ENCODE peak calls at places on chromosomes 7 and 10, in six cellular contexts. One of them, this sample, is unnamed. For H3K36me3, the result is how much of the 10 kb centered on the place peaks cover.

GRCh38 chr10:132828681-132829080 is 42.7 kb upstream of the NKX6-2 start:
- DNase-seq in mammary epithelial cell: no peak
- DNase-seq in upper lobe of left lung: no peak
- DNase-seq in PC-3: no peak
- DNase-seq in cardiac muscle cell: no peak
- DNase-seq in heart right ventricle: no peak
- DNase-seq in this sample: no peak

GRCh38 chr10:79434223-79434687 is 11.2 kb downstream of the ZCCHC24 start:
- DNase-seq in mammary epithelial cell: peak
- DNase-seq in upper lobe of left lung: no peak
- DNase-seq in PC-3: peak
- DNase-seq in cardiac muscle cell: peak
- DNase-seq in heart right ventricle: no peak
- DNase-seq in this sample: peak

GRCh38 chr10:112622786-112623185 is 175.8 kb downstream of the VTI1A start:
- DNase-seq in mammary epithelial cell: no peak
- DNase-seq in upper lobe of left lung: no peak
- DNase-seq in PC-3: no peak
- DNase-seq in cardiac muscle cell: peak
- DNase-seq in heart right ventricle: no peak
- DNase-seq in this sample: no peak

GRCh38 chr10:69338547-69339450 is 60.5 kb downstream of the HK1 start:
- DNase-seq in mammary epithelial cell: no peak
- DNase-seq in upper lobe of left lung: no peak
- DNase-seq in PC-3: no peak
- DNase-seq in cardiac muscle cell: no peak
- DNase-seq in heart right ventricle: no peak
- DNase-seq in this sample: no peak

GRCh38 chr7:157445246-157445955 is 108.6 kb downstream of the DNAJB6 start:
- DNase-seq in mammary epithelial cell: no peak
- DNase-seq in upper lobe of left lung: no peak
- DNase-seq in PC-3: no peak
- DNase-seq in cardiac muscle cell: no peak
- DNase-seq in heart right ventricle: no peak
- DNase-seq in this sample: peak

GRCh38 chr10:44245601-44245938 is 139.3 kb downstream of the CXCL12 start:
- DNase-seq in mammary epithelial cell: no peak
- DNase-seq in upper lobe of left lung: no peak
- DNase-seq in PC-3: no peak
- DNase-seq in cardiac muscle cell: peak
- DNase-seq in heart right ventricle: no peak
- DNase-seq in this sample: no peak

GRCh38 chr7:130268463-130269317 is 2.0 kb downstream of the CPA2 start:
- DNase-seq in mammary epithelial cell: no peak
- DNase-seq in upper lobe of left lung: no peak
- DNase-seq in PC-3: no peak
- DNase-seq in cardiac muscle cell: no peak
- DNase-seq in heart right ventricle: no peak
- DNase-seq in this sample: no peak

GRCh38 chr10:48336978-48337599 is 30.6 kb downstream of the MAPK8 start:
- DNase-seq in mammary epithelial cell: no peak
- DNase-seq in upper lobe of left lung: no peak
- DNase-seq in PC-3: no peak
- DNase-seq in cardiac muscle cell: no peak
- DNase-seq in heart right ventricle: no peak
- DNase-seq in this sample: no peak

GRCh38 chr7:18198868-18199267 is 171.2 kb upstream of the PRPS1L1 start:
- DNase-seq in mammary epithelial cell: no peak
- DNase-seq in upper lobe of left lung: no peak
- DNase-seq in PC-3: no peak
- DNase-seq in cardiac muscle cell: no peak
- DNase-seq in heart right ventricle: no peak
- DNase-seq in this sample: no peak

GRCh38 chr7:42237891-42238531 is 1.0 kb upstream of the GLI3 start:
- DNase-seq in mammary epithelial cell: no peak
- DNase-seq in upper lobe of left lung: no peak
- DNase-seq in PC-3: no peak
- DNase-seq in cardiac muscle cell: peak
- DNase-seq in heart right ventricle: peak
- DNase-seq in this sample: no peak

GRCh38 chr7:84847790-84848189 is 339.1 kb downstream of the SEMA3D start:
- DNase-seq in mammary epithelial cell: no peak
- DNase-seq in upper lobe of left lung: no peak
- DNase-seq in PC-3: no peak
- DNase-seq in cardiac muscle cell: peak
- DNase-seq in heart right ventricle: no peak
- DNase-seq in this sample: no peak

GRCh38 chr7:138282997-138283396 is 177.1 kb upstream of the TRIM24 start:
- DNase-seq in mammary epithelial cell: no peak
- DNase-seq in upper lobe of left lung: no peak
- DNase-seq in PC-3: no peak
- DNase-seq in cardiac muscle cell: peak
- DNase-seq in heart right ventricle: no peak
- DNase-seq in this sample: no peak

GRCh38 chr10:100969175-100970075 is at the start of gene SEMA4G:
- DNase-seq in mammary epithelial cell: no peak
- DNase-seq in upper lobe of left lung: peak
- DNase-seq in PC-3: peak
- DNase-seq in cardiac muscle cell: peak
- DNase-seq in heart right ventricle: peak
- DNase-seq in this sample: peak

GRCh38 chr7:19112290-19113000 is 5.0 kb downstream of the TWIST1 start:
- DNase-seq in mammary epithelial cell: no peak
- DNase-seq in upper lobe of left lung: peak
- DNase-seq in PC-3: no peak
- DNase-seq in cardiac muscle cell: peak
- DNase-seq in heart right ventricle: no peak
- DNase-seq in this sample: peak

GRCh38 chr7:55237156-55237721 is 127.9 kb upstream of the LANCL2 start:
- DNase-seq in mammary epithelial cell: no peak
- DNase-seq in upper lobe of left lung: no peak
- DNase-seq in PC-3: no peak
- DNase-seq in cardiac muscle cell: no peak
- DNase-seq in heart right ventricle: no peak
- DNase-seq in this sample: no peak

GRCh38 chr10:17365402-17365801 is 89.0 kb downstream of the ST8SIA6 start:
- DNase-seq in mammary epithelial cell: no peak
- DNase-seq in upper lobe of left lung: no peak
- DNase-seq in PC-3: no peak
- DNase-seq in cardiac muscle cell: no peak
- DNase-seq in heart right ventricle: no peak
- DNase-seq in this sample: no peak

GRCh38 chr7:98909487-98909886 is 31.2 kb downstream of the TRRAP start:
- DNase-seq in mammary epithelial cell: no peak
- DNase-seq in upper lobe of left lung: no peak
- DNase-seq in PC-3: no peak
- DNase-seq in cardiac muscle cell: no peak
- DNase-seq in heart right ventricle: no peak
- DNase-seq in this sample: no peak

GRCh38 chr10:34711500-34711899 is 103.6 kb downstream of the PARD3 start:
- DNase-seq in mammary epithelial cell: no peak
- DNase-seq in upper lobe of left lung: no peak
- DNase-seq in PC-3: no peak
- DNase-seq in cardiac muscle cell: peak
- DNase-seq in heart right ventricle: peak
- DNase-seq in this sample: no peak

GRCh38 chr10:22309180-22310000 is 6.8 kb upstream of the COMMD3 start:
- DNase-seq in mammary epithelial cell: no peak
- DNase-seq in upper lobe of left lung: no peak
- DNase-seq in PC-3: no peak
- DNase-seq in cardiac muscle cell: no peak
- DNase-seq in heart right ventricle: no peak
- DNase-seq in this sample: no peak

GRCh38 chr7:132373041-132373440 is 203.2 kb downstream of the PLXNA4 start:
- DNase-seq in mammary epithelial cell: no peak
- DNase-seq in upper lobe of left lung: no peak
- DNase-seq in PC-3: no peak
- DNase-seq in cardiac muscle cell: no peak
- DNase-seq in heart right ventricle: no peak
- DNase-seq in this sample: no peak

GRCh38 chr10:29725133-29725720 is 90.5 kb upstream of the SVIL start:
- DNase-seq in mammary epithelial cell: no peak
- DNase-seq in upper lobe of left lung: no peak
- DNase-seq in PC-3: no peak
- DNase-seq in cardiac muscle cell: peak
- DNase-seq in heart right ventricle: peak
- DNase-seq in this sample: no peak

GRCh38 chr7:12706900-12707536 is 19.6 kb downstream of the ARL4A start:
- DNase-seq in mammary epithelial cell: peak
- DNase-seq in upper lobe of left lung: no peak
- DNase-seq in PC-3: peak
- DNase-seq in cardiac muscle cell: peak
- DNase-seq in heart right ventricle: no peak
- DNase-seq in this sample: no peak

GRCh38 chr7:104363355-104363754 is 35.0 kb downstream of the LHFPL3 start:
- DNase-seq in mammary epithelial cell: no peak
- DNase-seq in upper lobe of left lung: no peak
- DNase-seq in PC-3: no peak
- DNase-seq in cardiac muscle cell: no peak
- DNase-seq in heart right ventricle: no peak
- DNase-seq in this sample: no peak

GRCh38 chr10:132446661-132447445 is 49.9 kb downstream of the PWWP2B start:
- DNase-seq in mammary epithelial cell: peak
- DNase-seq in upper lobe of left lung: peak
- DNase-seq in PC-3: peak
- DNase-seq in cardiac muscle cell: peak
- DNase-seq in heart right ventricle: no peak
- DNase-seq in this sample: peak

GRCh38 chr10:72275351-72276012 is 1.8 kb downstream of the DDIT4 start:
- DNase-seq in mammary epithelial cell: peak
- DNase-seq in upper lobe of left lung: peak
- DNase-seq in PC-3: no peak
- DNase-seq in cardiac muscle cell: peak
- DNase-seq in heart right ventricle: no peak
- DNase-seq in this sample: peak

GRCh38 chr7:100983451-100984187 is 14.3 kb downstream of the MUC12 start:
- DNase-seq in mammary epithelial cell: peak
- DNase-seq in upper lobe of left lung: no peak
- DNase-seq in PC-3: peak
- DNase-seq in cardiac muscle cell: peak
- DNase-seq in heart right ventricle: no peak
- DNase-seq in this sample: no peak

GRCh38 chr7:82700739-82701138 is 257.2 kb upstream of the CACNA2D1 start:
- DNase-seq in mammary epithelial cell: no peak
- DNase-seq in upper lobe of left lung: no peak
- DNase-seq in PC-3: no peak
- DNase-seq in cardiac muscle cell: no peak
- DNase-seq in heart right ventricle: no peak
- DNase-seq in this sample: no peak

GRCh38 chr10:59748834-59749233 is 4.4 kb downstream of the MRLN start:
- DNase-seq in mammary epithelial cell: peak
- DNase-seq in upper lobe of left lung: no peak
- DNase-seq in PC-3: peak
- DNase-seq in cardiac muscle cell: no peak
- DNase-seq in heart right ventricle: no peak
- DNase-seq in this sample: no peak

GRCh38 chr7:152122540-152122939 is 97.1 kb downstream of the GALNT11 start:
- DNase-seq in mammary epithelial cell: no peak
- DNase-seq in upper lobe of left lung: no peak
- DNase-seq in PC-3: no peak
- DNase-seq in cardiac muscle cell: no peak
- DNase-seq in heart right ventricle: no peak
- DNase-seq in this sample: no peak

GRCh38 chr7:152117356-152117755 is 91.9 kb downstream of the GALNT11 start:
- DNase-seq in mammary epithelial cell: no peak
- DNase-seq in upper lobe of left lung: no peak
- DNase-seq in PC-3: no peak
- DNase-seq in cardiac muscle cell: no peak
- DNase-seq in heart right ventricle: no peak
- DNase-seq in this sample: no peak

GRCh38 chr7:152120210-152120609 is 94.7 kb downstream of the GALNT11 start:
- DNase-seq in mammary epithelial cell: no peak
- DNase-seq in upper lobe of left lung: no peak
- DNase-seq in PC-3: no peak
- DNase-seq in cardiac muscle cell: no peak
- DNase-seq in heart right ventricle: no peak
- DNase-seq in this sample: no peak

GRCh38 chr7:152121432-152121831 is 96.0 kb downstream of the GALNT11 start:
- DNase-seq in mammary epithelial cell: no peak
- DNase-seq in upper lobe of left lung: no peak
- DNase-seq in PC-3: no peak
- DNase-seq in cardiac muscle cell: no peak
- DNase-seq in heart right ventricle: no peak
- DNase-seq in this sample: no peak

GRCh38 chr7:152120776-152121175 is 95.3 kb downstream of the GALNT11 start:
- DNase-seq in mammary epithelial cell: no peak
- DNase-seq in upper lobe of left lung: no peak
- DNase-seq in PC-3: no peak
- DNase-seq in cardiac muscle cell: no peak
- DNase-seq in heart right ventricle: no peak
- DNase-seq in this sample: no peak
- H3K36me3 ChIP-seq in mammary epithelial cell: under half
- H3K36me3 ChIP-seq in upper lobe of left lung: under half
- H3K36me3 ChIP-seq in PC-3: half or more
- H3K36me3 ChIP-seq in cardiac muscle cell: half or more
- H3K36me3 ChIP-seq in heart right ventricle: under half
- H3K36me3 ChIP-seq in this sample: half or more

DNA sequence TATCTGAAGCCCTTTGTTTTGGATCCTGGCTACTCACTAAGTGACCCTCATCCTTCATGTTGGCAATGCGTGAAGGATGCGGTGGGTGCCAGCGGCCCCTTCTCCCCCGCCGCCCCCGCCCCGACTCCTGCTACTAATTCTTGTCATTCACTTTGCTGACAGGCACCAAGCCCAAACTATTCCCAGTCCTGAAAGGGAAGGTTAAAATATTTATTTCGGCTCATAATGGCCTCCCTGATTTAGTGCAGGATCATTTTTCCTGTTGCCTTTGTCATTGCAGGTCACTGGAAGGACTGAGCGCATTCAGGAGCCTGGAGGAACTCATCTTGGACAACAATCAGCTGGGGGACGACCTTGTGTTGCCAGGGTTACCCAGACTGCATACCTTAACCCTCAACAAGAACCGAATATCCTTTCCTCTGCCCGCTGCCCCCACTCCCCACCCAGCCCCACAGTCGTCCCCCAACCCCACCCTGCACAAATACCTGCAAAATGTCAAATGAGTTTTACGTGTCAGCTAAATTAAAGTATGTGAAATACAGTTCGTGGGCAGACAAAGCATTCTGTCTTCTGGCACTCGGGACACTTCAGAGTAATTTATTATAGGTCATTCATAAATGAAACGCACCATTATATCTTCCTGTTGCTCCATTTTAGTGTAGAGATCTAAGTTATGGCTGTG is 604.4 kb downstream of the LRMDA start:
- DNase-seq in mammary epithelial cell: no peak
- DNase-seq in upper lobe of left lung: peak
- DNase-seq in PC-3: no peak
- DNase-seq in cardiac muscle cell: no peak
- DNase-seq in heart right ventricle: no peak
- DNase-seq in this sample: no peak
- H3K4me3 ChIP-seq in mammary epithelial cell: no peak
- H3K4me3 ChIP-seq in upper lobe of left lung: no peak
- H3K4me3 ChIP-seq in PC-3: peak
- H3K4me3 ChIP-seq in cardiac muscle cell: no peak
- H3K4me3 ChIP-seq in heart right ventricle: no peak
- H3K4me3 ChIP-seq in this sample: no peak

GRCh38 chr10:32266566-32266965 is 80.4 kb downstream of the EPC1 start:
- DNase-seq in mammary epithelial cell: no peak
- DNase-seq in upper lobe of left lung: no peak
- DNase-seq in PC-3: no peak
- DNase-seq in cardiac muscle cell: no peak
- DNase-seq in heart right ventricle: no peak
- DNase-seq in this sample: no peak
- H3K36me3 ChIP-seq in mammary epithelial cell: under half
- H3K36me3 ChIP-seq in upper lobe of left lung: under half
- H3K36me3 ChIP-seq in PC-3: under half
- H3K36me3 ChIP-seq in cardiac muscle cell: under half
- H3K36me3 ChIP-seq in heart right ventricle: under half
- H3K36me3 ChIP-seq in this sample: under half

GRCh38 chr10:56068473-56069263 is 292.4 kb downstream of the ZWINT start:
- DNase-seq in mammary epithelial cell: no peak
- DNase-seq in upper lobe of left lung: peak
- DNase-seq in PC-3: no peak
- DNase-seq in cardiac muscle cell: no peak
- DNase-seq in heart right ventricle: no peak
- DNase-seq in this sample: no peak
- H3K4me3 ChIP-seq in mammary epithelial cell: no peak
- H3K4me3 ChIP-seq in upper lobe of left lung: no peak
- H3K4me3 ChIP-seq in PC-3: no peak
- H3K4me3 ChIP-seq in cardiac muscle cell: no peak
- H3K4me3 ChIP-seq in heart right ventricle: no peak
- H3K4me3 ChIP-seq in this sample: no peak

This sample was measured in pancreas.